ENCODE peak calls at places on chromosomes 11 and 22, in eight cellular contexts. N, H, K, Y, W, F, M and G are unnamed samples.

GRCh38 chr11:61145228-61146005 is 15.8 kb downstream of the VPS37C start:
- ATAC-seq in F (no peak), N (no peak), M (no peak), Y (no peak), H (no peak), K (no peak), W (no peak), G (no peak)

GRCh38 chr11:89626366-89626765 is 83.7 kb upstream of the TRIM77 start:
- ATAC-seq in N (no peak), Y (no peak), H (no peak), F (no peak), K (no peak), W (no peak), M (no peak), G (no peak)

GRCh38 chr11:102831128-102831708 is 12.2 kb downstream of the MMP3 start:
- ATAC-seq in M (no peak), K (peak; percentile 52), N (no peak), Y (peak; percentile 80), H (no peak), W (peak; percentile 59), F (no peak), G (no peak)

GRCh38 chr11:119615003-119615878 is 113.8 kb downstream of the NECTIN1 start:
- ATAC-seq in Y (peak; percentile 92), M (no peak), H (no peak), K (peak; percentile 37), F (peak; percentile 81), N (peak; percentile 92), W (peak; percentile 75), G (peak; percentile 46)

GRCh38 chr11:108220721-108221346 is 1.6 kb downstream of the NPAT start:
- ATAC-seq in Y (no peak), F (no peak), K (no peak), N (no peak), M (no peak), W (no peak), H (no peak), G (no peak)

GRCh38 chr11:75267171-75267970 is 26.8 kb downstream of the TPBGL start:
- ATAC-seq in W (no peak), F (no peak), M (no peak), K (no peak), N (no peak), Y (no peak), H (no peak), G (no peak)

GRCh38 chr11:2385156-2386151 is 8.3 kb downstream of the CD81 start:
- ATAC-seq in W (no peak), H (no peak), K (no peak), N (no peak), M (no peak), Y (peak; percentile 13), F (no peak), G (no peak)

GRCh38 chr11:35165416-35166368 is 26.7 kb downstream of the CD44 start:
- ATAC-seq in Y (peak; percentile 85), K (no peak), F (no peak), H (peak; percentile 47), W (peak; percentile 70), N (peak; percentile 54), M (peak; percentile 66), G (peak; percentile 17)

GRCh38 chr11:12121011-12121410 is 10.6 kb downstream of the MICAL2 start:
- ATAC-seq in Y (no peak), W (no peak), N (no peak), K (no peak), M (no peak), F (no peak), H (no peak), G (no peak)

GRCh38 chr11:12117200-12117995 is 7.0 kb downstream of the MICAL2 start:
- ATAC-seq in N (no peak), W (no peak), H (no peak), M (no peak), Y (no peak), K (no peak), F (no peak), G (peak; percentile 30)

GRCh38 chr11:12119502-12119901 is 9.1 kb downstream of the MICAL2 start:
- ATAC-seq in K (no peak), N (peak; percentile 40), H (no peak), F (no peak), M (no peak), Y (no peak), W (no peak), G (no peak)

GRCh38 chr11:12120031-12121008 is 9.9 kb downstream of the MICAL2 start:
- ATAC-seq in H (no peak), K (no peak), W (no peak), N (peak; percentile 7), F (no peak), M (no peak), Y (no peak), G (no peak)

DNA sequence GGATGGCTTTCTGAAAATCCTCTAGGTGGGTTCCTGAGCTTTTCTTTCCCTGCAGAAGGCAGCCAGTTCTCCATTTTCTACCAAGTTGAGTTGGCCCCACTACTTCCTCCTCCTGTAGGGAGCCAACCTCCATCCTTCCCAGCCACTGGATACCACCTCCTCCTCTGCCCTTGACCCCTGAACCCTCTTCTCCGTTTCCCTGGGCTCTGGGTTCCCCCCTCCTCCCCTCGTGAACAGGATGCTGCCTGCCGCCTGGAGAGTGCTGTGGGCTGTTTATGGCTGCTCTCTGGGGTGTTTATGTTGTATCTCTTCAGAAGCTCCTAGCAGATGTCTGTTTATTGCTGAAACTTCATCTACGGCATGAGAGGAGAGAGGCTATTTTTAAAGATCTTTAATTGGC is 8.6 kb downstream of the MICAL2 start:
- ATAC-seq in H (no peak), F (no peak), W (no peak), Y (no peak), N (no peak), K (no peak), M (no peak), G (no peak)
- H3K4me1 ChIP-seq in H (peaks cover 77% of the 10 kb centered on the region), F (peaks cover 10% of the 10 kb centered on the region), W (peaks cover 51% of the 10 kb centered on the region), Y (no peaks in the 10 kb centered on the region), N (peaks cover 66% of the 10 kb centered on the region), K (peaks cover 22% of the 10 kb centered on the region), M (no peaks in the 10 kb centered on the region), G (no peaks in the 10 kb centered on the region)

GRCh38 chr22:20552913-20553401 is 45.5 kb downstream of the MED15 start:
- ATAC-seq in F (peak; percentile 60), N (no peak), Y (no peak), M (no peak), W (peak; percentile 70), K (no peak), H (peak; percentile 36), G (peak; percentile 26)

GRCh38 chr22:20552450-20552894 is 45.1 kb downstream of the MED15 start:
- ATAC-seq in F (peak; percentile 47), Y (no peak), W (peak; percentile 24), N (no peak), K (peak; percentile 85), M (no peak), H (peak; percentile 52), G (peak; percentile 88)

GRCh38 chr22:20551805-20552449 is 44.5 kb downstream of the MED15 start:
- ATAC-seq in H (peak; percentile 42), F (peak; percentile 80), M (no peak), K (peak; percentile 60), N (no peak), Y (no peak), W (peak; percentile 10), G (peak; percentile 32)

GRCh38 chr22:20554824-20555223 is 47.4 kb downstream of the MED15 start:
- ATAC-seq in H (no peak), N (no peak), Y (no peak), M (no peak), K (no peak), F (no peak), W (no peak), G (no peak)

GRCh38 chr22:20553947-20554741 is 46.7 kb downstream of the MED15 start:
- ATAC-seq in Y (no peak), F (no peak), M (no peak), K (no peak), W (no peak), H (no peak), N (no peak), G (no peak)
- H3K4me1 ChIP-seq in Y (peaks cover 20% of the 10 kb centered on the region), F (peaks cover 42% of the 10 kb centered on the region), M (peaks cover 98% of the 10 kb centered on the region), K (peaks cover 6% of the 10 kb centered on the region), W (peaks cover 87% of the 10 kb centered on the region), H (peaks cover 77% of the 10 kb centered on the region), N (no peaks in the 10 kb centered on the region), G (no peaks in the 10 kb centered on the region)

GRCh38 chr11:36356201-36356600 is 60.1 kb downstream of the PRR5L start:
- ATAC-seq in W (peak; percentile 70), Y (peak; percentile 83), F (no peak), M (no peak), K (no peak), N (no peak), H (no peak), G (no peak)

GRCh38 chr11:36358436-36358835 is 62.3 kb downstream of the PRR5L start:
- ATAC-seq in W (no peak), F (no peak), H (no peak), M (no peak), N (no peak), K (no peak), Y (no peak), G (no peak)

GRCh38 chr11:36352919-36353318 is 56.8 kb downstream of the PRR5L start:
- ATAC-seq in H (no peak), W (peak; percentile 37), K (no peak), F (no peak), M (peak; percentile 87), Y (no peak), N (no peak), G (no peak)

GRCh38 chr11:36357831-36358230 is 61.7 kb downstream of the PRR5L start:
- ATAC-seq in K (no peak), Y (no peak), F (no peak), N (no peak), M (no peak), W (no peak), H (no peak), G (no peak)

DNA sequence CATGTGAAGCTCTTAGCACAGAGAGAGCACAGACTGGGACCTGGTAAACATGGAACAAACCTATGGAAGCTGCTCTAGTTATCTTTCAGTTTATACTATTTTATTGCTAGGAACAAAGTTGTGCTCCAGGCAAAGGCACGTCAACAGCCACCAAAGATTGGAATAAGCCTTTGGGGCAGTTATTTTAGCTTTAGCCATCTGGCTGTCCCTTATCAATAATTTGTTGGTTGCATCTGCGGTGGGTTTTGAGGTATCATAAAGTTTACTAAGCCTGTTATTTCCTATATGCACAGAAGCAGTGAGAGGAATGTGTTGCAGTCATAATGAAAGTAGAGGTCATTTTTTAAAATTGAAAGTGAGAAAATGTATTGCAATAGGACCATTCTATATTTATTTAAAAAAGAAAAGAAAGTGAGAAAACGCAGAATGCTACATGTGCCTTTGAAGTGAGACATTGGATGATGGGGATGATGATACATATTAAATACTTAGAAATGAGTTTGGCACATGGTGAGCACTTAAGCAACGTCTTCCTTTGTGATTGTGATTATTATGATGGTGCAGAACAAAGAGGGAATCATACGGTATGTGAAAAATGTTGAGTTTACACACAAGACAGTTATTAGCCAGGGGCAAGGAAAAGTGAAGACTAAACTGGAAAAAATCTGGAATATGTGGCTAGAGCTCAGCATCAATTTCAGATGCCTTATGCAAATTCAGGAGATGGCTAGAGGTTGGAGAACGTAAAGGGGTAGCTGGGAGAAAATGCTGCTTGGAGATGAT is 58.3 kb downstream of the PRR5L start:
- ATAC-seq in M (no peak), N (peak; percentile 94), H (no peak), Y (peak; percentile 78), K (no peak), F (no peak), W (no peak), G (no peak)
- H3K4me1 ChIP-seq in M (peaks cover 11% of the 10 kb centered on the region), N (peaks cover 11% of the 10 kb centered on the region), H (no peaks in the 10 kb centered on the region), Y (peaks cover 44% of the 10 kb centered on the region), K (no peaks in the 10 kb centered on the region), F (no peaks in the 10 kb centered on the region), W (no peaks in the 10 kb centered on the region), G (no peaks in the 10 kb centered on the region)

GRCh38 chr11:84887055-84887629 is 740.0 kb downstream of the DLG2 start:
- ATAC-seq in H (no peak), F (no peak), K (no peak), M (no peak), W (no peak), N (no peak), Y (no peak), G (no peak)
- H3K4me1 ChIP-seq in H (no peaks in the 10 kb centered on the region), F (no peaks in the 10 kb centered on the region), K (no peaks in the 10 kb centered on the region), M (no peaks in the 10 kb centered on the region), W (no peaks in the 10 kb centered on the region), N (no peaks in the 10 kb centered on the region), Y (no peaks in the 10 kb centered on the region), G (no peaks in the 10 kb centered on the region)